ENCODE peak calls at places on chromosomes 3 and 15, in seven cellular contexts. W, K, V, Y, P, T and I are unnamed samples.

GRCh38 chr15:60544581-60545115 is 65.7 kb upstream of the ICE2 start:
- DNase-seq in W (no peak), K (no peak), V (no peak), Y (no peak), P (no peak), T (no peak), I (no peak)

GRCh38 chr3:173793963-173794362 is 396.4 kb downstream of the NLGN1 start:
- DNase-seq in W (no peak), K (no peak), V (no peak), Y (no peak), P (no peak), T (no peak), I (no peak)

GRCh38 chr3:5013021-5013906 is 34.0 kb downstream of the BHLHE40 start:
- DNase-seq in W (no peak), K (no peak), V (no peak), Y (peak), P (no peak), T (no peak), I (peak)

GRCh38 chr3:46935168-46935858 is 41.2 kb downstream of the CCDC12 start:
- DNase-seq in W (peak), K (peak), V (peak), Y (peak), P (peak), T (peak), I (peak)

GRCh38 chr15:34713635-34714034 is 41.2 kb downstream of the GJD2 start:
- DNase-seq in W (no peak), K (no peak), V (no peak), Y (no peak), P (no peak), T (no peak), I (no peak)

GRCh38 chr3:133058831-133059230 is 20.6 kb downstream of the TMEM108 start:
- DNase-seq in W (no peak), K (no peak), V (no peak), Y (no peak), P (no peak), T (no peak), I (no peak)

GRCh38 chr3:43923101-43923979 is 232.6 kb downstream of the ABHD5 start:
- DNase-seq in W (no peak), K (no peak), V (no peak), Y (no peak), P (no peak), T (no peak), I (no peak)

GRCh38 chr3:12139111-12139511 is 19.6 kb downstream of the TIMP4 start:
- DNase-seq in W (no peak), K (no peak), V (peak), Y (peak), P (peak), T (peak), I (no peak)

GRCh38 chr3:33430061-33430460 is 10.1 kb downstream of the UBP1 start:
- DNase-seq in W (no peak), K (no peak), V (no peak), Y (no peak), P (no peak), T (no peak), I (no peak)

GRCh38 chr15:81789403-81789802 is 256.4 kb downstream of the MEX3B start:
- DNase-seq in W (no peak), K (no peak), V (no peak), Y (no peak), P (no peak), T (no peak), I (no peak)

GRCh38 chr3:64109438-64109837 is 86.1 kb upstream of the PSMD6 start:
- DNase-seq in W (peak), K (no peak), V (no peak), Y (no peak), P (peak), T (no peak), I (peak)

GRCh38 chr3:179027326-179027900 is 44.2 kb downstream of the ZMAT3 start:
- DNase-seq in W (no peak), K (no peak), V (no peak), Y (peak), P (no peak), T (no peak), I (no peak)